ENCODE peak calls at places on chromosomes 4 and X, in six cellular contexts. V is body of pancreas; B is astrocyte; C is lung; Z is CD8-positive, alpha-beta T cell; R is left lung. O is an unnamed sample. For H3K4me1, the result is how much of the 10 kb centered on the place peaks cover.

GRCh38 chrX:4243759-4244158 is 530.3 kb upstream of the PRKX start:
- DNase-seq in V (no peak), B (no peak), C (no peak), Z (no peak), R (no peak), O (no peak)

GRCh38 chr4:73275318-73275654 is 16.7 kb upstream of the ANKRD17 start:
- DNase-seq in V (no peak), B (no peak), C (no peak), Z (no peak), R (no peak), O (peak)

GRCh38 chr4:147361726-147362125 is 119.2 kb upstream of the EDNRA start:
- DNase-seq in V (no peak), B (peak), C (peak), Z (no peak), R (peak), O (no peak)

GRCh38 chr4:123349401-123350190 is 47.0 kb upstream of the SPRY1 start:
- DNase-seq in V (no peak), B (peak), C (no peak), Z (no peak), R (no peak), O (no peak)

GRCh38 chr4:48641401-48641800 is 138.7 kb downstream of the FRYL start:
- DNase-seq in V (no peak), B (no peak), C (no peak), Z (no peak), R (no peak), O (no peak)

GRCh38 chrX:28398352-28398751 is 188.9 kb upstream of the IL1RAPL1 start:
- DNase-seq in V (no peak), B (no peak), C (no peak), Z (no peak), R (no peak), O (no peak)

GRCh38 chr4:184417802-184418511 is 56.4 kb downstream of the IRF2 start:
- DNase-seq in V (no peak), B (peak), C (no peak), Z (peak), R (no peak), O (peak)

GRCh38 chrX:115266300-115266699 is 23.2 kb upstream of the LUZP4 start:
- DNase-seq in V (no peak), B (no peak), C (no peak), Z (no peak), R (no peak), O (no peak)

GRCh38 chr4:61200991-61201526 is 933 bp downstream of the ADGRL3 start:
- DNase-seq in V (no peak), B (peak), C (no peak), Z (no peak), R (peak), O (no peak)

GRCh38 chr4:187363453-187363852 is 632.1 kb upstream of the ZFP42 start:
- DNase-seq in V (no peak), B (peak), C (no peak), Z (no peak), R (no peak), O (no peak)

GRCh38 chr4:142874684-142875083 is 28.6 kb upstream of the INPP4B start:
- DNase-seq in V (no peak), B (no peak), C (no peak), Z (no peak), R (no peak), O (no peak)

GRCh38 chrX:98067611-98068010 is 1183.9 kb downstream of the RPA4 start:
- DNase-seq in V (no peak), B (peak), C (no peak), Z (no peak), R (no peak), O (no peak)

GRCh38 chr4:3666263-3666662 is 99.9 kb upstream of the ADRA2C start:
- DNase-seq in V (no peak), B (no peak), C (no peak), Z (no peak), R (no peak), O (no peak)

GRCh38 chrX:110168585-110168984 is 149.3 kb downstream of the AMMECR1 start:
- DNase-seq in V (no peak), B (peak), C (no peak), Z (no peak), R (no peak), O (no peak)

GRCh38 chrX:103756736-103757135 is 19.9 kb upstream of the PLP1 start:
- DNase-seq in V (no peak), B (no peak), C (no peak), Z (no peak), R (no peak), O (no peak)

GRCh38 chrX:68684291-68684918 is 36.9 kb downstream of the STARD8 start:
- DNase-seq in V (no peak), B (no peak), C (no peak), Z (no peak), R (peak), O (no peak)

GRCh38 chr4:101186558-101187184 is 160.7 kb downstream of the PPP3CA start:
- DNase-seq in V (no peak), B (no peak), C (no peak), Z (no peak), R (no peak), O (no peak)

GRCh38 chr4:101192244-101192643 is 155.1 kb downstream of the PPP3CA start:
- DNase-seq in V (no peak), B (no peak), C (no peak), Z (no peak), R (no peak), O (no peak)

GRCh38 chr4:101188906-101189305 is 158.4 kb downstream of the PPP3CA start:
- DNase-seq in V (no peak), B (no peak), C (no peak), Z (no peak), R (no peak), O (no peak)

GRCh38 chr4:101187837-101188236 is 159.5 kb downstream of the PPP3CA start:
- DNase-seq in V (no peak), B (no peak), C (no peak), Z (no peak), R (no peak), O (no peak)

DNA sequence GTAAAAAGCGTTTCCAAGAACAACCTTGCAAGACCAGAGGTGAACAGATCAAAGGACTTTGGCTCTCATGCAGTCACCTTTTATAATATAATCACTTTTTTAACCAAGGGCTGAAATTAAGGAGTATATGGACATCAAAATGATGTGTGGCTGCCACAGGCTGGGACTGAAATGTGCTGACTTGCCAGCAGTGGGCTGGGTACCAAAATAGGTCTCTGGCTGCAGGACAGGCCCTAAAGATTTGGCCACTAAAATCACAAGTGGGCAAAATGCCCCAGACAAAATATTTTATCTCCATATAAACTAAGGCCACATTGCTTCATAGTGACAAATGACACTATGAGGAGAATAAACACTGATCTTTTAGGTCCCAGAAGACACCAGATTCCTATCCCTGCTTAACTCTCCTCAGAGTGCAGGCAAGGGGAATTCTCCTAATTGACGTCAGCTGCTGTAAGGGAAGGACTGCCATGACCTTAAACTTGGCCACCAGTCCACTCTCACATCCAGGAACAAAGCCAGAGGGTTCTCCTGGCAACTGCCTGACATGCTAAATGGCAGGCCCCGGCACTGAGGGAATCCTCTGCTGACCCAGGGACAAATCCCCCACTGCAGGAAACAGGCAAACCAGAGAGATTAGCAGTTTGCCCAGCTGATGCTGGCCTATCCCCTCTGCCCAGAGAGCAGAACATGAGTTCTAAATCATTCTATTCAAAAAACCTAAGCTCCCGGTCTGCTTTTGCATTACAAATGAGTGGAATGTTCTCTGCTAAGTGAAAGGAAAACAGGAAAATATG is 155.8 kb downstream of the PPP3CA start:
- DNase-seq in V (peak), B (peak), C (peak), Z (no peak), R (peak), O (peak)
- H3K4me1 ChIP-seq in V (under half), B (under half), C (under half), Z (under half), R (under half), O (under half)

DNA sequence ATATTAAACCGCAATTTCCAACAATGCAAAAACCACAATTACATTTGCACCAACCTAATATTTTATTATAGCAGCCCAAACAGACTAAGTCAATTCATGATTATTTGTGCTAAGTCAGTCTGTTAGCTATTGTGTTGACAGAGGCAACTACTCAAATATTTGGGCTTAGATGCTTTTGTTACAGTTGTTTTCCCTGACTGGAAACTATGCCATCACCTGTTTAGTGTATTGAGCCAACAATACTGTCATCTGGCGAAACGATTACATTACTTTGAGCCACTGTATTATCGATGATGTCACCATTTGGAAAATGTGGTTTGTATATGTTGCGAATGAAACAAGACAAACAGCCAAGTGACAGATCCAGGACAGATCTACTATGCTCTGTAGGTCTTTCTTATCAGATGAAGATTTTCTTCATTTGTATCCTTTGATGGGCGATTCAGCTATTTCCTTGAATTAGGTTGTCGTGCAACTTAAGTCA is 38.7 kb upstream of the INTS6L start:
- DNase-seq in V (no peak), B (no peak), C (no peak), Z (no peak), R (no peak), O (no peak)
- H3K4me1 ChIP-seq in V (under half), B (under half), C (under half), Z (under half), R (under half), O (under half)

GRCh38 chr4:8104491-8105302 is 53.9 kb downstream of the ABLIM2 start:
- DNase-seq in V (no peak), B (no peak), C (no peak), Z (no peak), R (no peak), O (no peak)
- H3K4me1 ChIP-seq in V (under half), B (under half), C (under half), Z (under half), R (under half), O (under half)

GRCh38 chr4:105194328-105195231 is 47.9 kb downstream of the TET2 start:
- DNase-seq in V (no peak), B (peak), C (no peak), Z (no peak), R (no peak), O (no peak)
- H3K4me1 ChIP-seq in V (under half), B (under half), C (under half), Z (under half), R (half or more), O (under half)

GRCh38 chr4:128470492-128471053 is 183.0 kb upstream of the PGRMC2 start:
- DNase-seq in V (no peak), B (no peak), C (no peak), Z (no peak), R (no peak), O (no peak)

GRCh38 chr4:128471576-128471975 is 184.0 kb upstream of the PGRMC2 start:
- DNase-seq in V (no peak), B (no peak), C (no peak), Z (no peak), R (no peak), O (no peak)

GRCh38 chr4:128477540-128477939 is 189.9 kb upstream of the PGRMC2 start:
- DNase-seq in V (no peak), B (no peak), C (no peak), Z (no peak), R (peak), O (no peak)

GRCh38 chr4:128480945-128481344 is 193.3 kb upstream of the PGRMC2 start:
- DNase-seq in V (no peak), B (no peak), C (no peak), Z (no peak), R (no peak), O (no peak)

GRCh38 chr4:128475597-128475996 is 188.0 kb upstream of the PGRMC2 start:
- DNase-seq in V (no peak), B (no peak), C (no peak), Z (no peak), R (no peak), O (no peak)
- H3K4me1 ChIP-seq in V (under half), B (under half), C (under half), Z (under half), R (under half), O (under half)

DNA sequence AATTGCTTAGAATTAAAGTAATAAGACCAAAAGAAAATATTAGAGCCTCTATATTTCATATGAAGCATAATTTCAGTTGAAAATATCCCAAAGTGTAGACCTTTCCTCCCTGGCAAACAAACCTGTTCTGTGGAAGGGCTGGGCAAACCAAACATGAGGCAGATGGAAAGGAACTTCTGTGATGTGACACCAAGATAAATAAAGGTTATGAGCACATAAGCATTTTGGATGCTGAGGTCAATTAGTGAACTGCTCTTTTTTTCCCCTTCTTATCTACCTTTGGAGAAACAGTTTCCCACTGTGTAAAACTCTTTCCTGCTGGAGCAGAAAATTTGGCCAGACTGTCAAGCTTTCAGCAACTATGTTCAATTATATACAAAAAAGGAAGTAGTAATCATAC is 109.6 kb upstream of the STIM2 start:
- DNase-seq in V (no peak), B (no peak), C (no peak), Z (no peak), R (no peak), O (no peak)
- H3K4me1 ChIP-seq in V (under half), B (under half), C (under half), Z (under half), R (under half), O (under half)

DNA sequence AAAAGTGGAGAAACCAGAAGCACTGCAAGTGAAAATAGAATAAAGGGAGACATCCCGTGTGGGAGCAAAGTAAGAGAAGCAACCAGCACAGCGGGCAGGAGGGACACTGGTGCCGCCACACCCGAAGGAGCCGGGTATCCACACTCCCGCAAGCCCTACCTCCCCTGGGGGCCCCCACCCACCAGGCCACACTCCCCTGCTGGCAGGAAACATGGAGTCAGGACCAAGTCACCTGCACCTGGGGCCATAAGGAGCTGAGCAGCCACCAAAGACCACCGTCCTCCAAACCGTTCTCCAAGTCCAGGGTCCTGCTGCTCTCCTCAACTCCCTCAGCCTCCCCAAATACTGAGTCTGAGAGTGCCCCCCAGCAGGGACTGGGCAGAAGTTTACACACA is 30.5 kb downstream of the FGFRL1 start:
- DNase-seq in V (no peak), B (no peak), C (no peak), Z (no peak), R (no peak), O (no peak)
- H3K4me1 ChIP-seq in V (under half), B (half or more), C (under half), Z (under half), R (under half), O (under half)

DNA sequence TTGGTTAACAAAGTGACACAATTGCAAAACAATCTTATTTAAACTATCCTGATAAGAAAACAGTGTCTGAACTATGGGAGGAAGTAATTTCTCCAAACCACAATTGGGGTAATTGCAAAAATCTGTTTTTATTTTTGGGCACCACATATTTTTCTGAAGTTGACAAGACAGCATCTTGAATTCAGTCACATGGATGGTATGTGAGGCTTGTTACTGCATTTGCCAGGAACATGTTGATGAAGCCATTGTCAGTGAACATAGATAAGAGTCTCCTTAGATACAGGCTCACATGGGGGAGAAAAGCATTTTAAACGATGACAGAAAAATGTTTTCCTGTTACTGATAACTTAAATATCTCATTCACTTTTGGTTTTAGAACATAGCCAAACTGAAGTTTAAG is 5.5 kb upstream of the USP53 start:
- DNase-seq in V (no peak), B (peak), C (no peak), Z (no peak), R (no peak), O (no peak)
- H3K4me1 ChIP-seq in V (under half), B (under half), C (under half), Z (under half), R (under half), O (under half)

DNA sequence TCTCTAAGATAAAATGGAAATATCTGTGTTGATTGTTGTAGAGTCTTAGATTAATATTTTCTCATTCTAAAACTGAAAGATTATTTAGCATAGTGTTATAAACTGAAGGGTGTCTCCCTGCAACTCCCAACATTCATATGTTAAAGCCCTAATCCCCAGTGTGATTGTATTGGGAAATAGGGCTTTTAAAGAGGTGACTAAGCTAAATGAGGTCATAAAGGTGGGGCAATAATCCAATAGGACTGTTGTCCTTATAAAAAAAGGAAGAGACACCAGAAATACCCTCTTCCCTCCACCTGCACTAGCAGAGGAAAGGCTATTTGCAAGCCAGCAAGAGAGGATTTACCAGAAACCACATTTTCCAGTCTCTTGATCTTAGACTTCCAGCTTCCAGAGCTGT is 1626.4 kb downstream of the C4orf33 start:
- DNase-seq in V (no peak), B (no peak), C (no peak), Z (no peak), R (no peak), O (no peak)
- H3K4me1 ChIP-seq in V (under half), B (under half), C (under half), Z (under half), R (under half), O (under half)